ENCODE peak calls at places on chromosomes 6 and 20, in four cellular contexts. P is CD8-positive, alpha-beta T cell; D is H9; M is breast epithelium. Z is an unnamed sample.

GRCh38 chr6:139250296-139251274 is 41.2 kb downstream of the TXLNB start:
- DNase-seq in M (no peak), D (peak; percentile 84), P (peak; percentile 68), Z (peak; percentile 74)

GRCh38 chr6:44779130-44779826 is 391.8 kb downstream of the CDC5L start:
- DNase-seq in D (no peak), P (no peak), M (no peak), Z (no peak)

GRCh38 chr6:74807701-74808100 is 398.2 kb downstream of the COL12A1 start:
- DNase-seq in P (no peak), M (no peak), D (no peak), Z (no peak)

GRCh38 chr20:23412026-23412425 is 9.3 kb downstream of the NAPB start:
- DNase-seq in D (no peak), M (no peak), P (no peak), Z (no peak)

GRCh38 chr6:81802356-81802755 is 49.9 kb upstream of the TENT5A start:
- DNase-seq in M (no peak), P (no peak), D (no peak), Z (no peak)

GRCh38 chr6:109318328-109318876 is 63.9 kb downstream of the CD164 start:
- DNase-seq in M (no peak), P (no peak), D (no peak), Z (no peak)

GRCh38 chr6:43835872-43836419 is 65.9 kb downstream of the VEGFA start:
- DNase-seq in D (no peak), P (no peak), M (no peak), Z (no peak)

GRCh38 chr20:52103911-52104545 is 87.6 kb downstream of the ZFP64 start:
- DNase-seq in P (no peak), D (peak; percentile 69), M (no peak), Z (peak; percentile 41)

GRCh38 chr20:54479138-54479906 is 3.9 kb downstream of the DOK5 start:
- DNase-seq in D (peak; percentile 38), P (no peak), M (no peak), Z (no peak)

GRCh38 chr20:20571068-20571780 is 141.2 kb downstream of the RALGAPA2 start:
- DNase-seq in P (no peak), M (no peak), D (no peak), Z (no peak)

GRCh38 chr6:25359191-25359861 is 80.2 kb downstream of the CARMIL1 start:
- DNase-seq in D (no peak), M (no peak), P (no peak), Z (no peak)

GRCh38 chr6:43900560-43901329 is 130.7 kb downstream of the VEGFA start:
- DNase-seq in M (no peak), D (no peak), P (no peak), Z (no peak)

GRCh38 chr6:158460602-158461092 is 99.2 kb upstream of the TMEM181 start:
- DNase-seq in P (no peak), D (no peak), M (no peak), Z (no peak)

GRCh38 chr6:43054206-43054943 is 724 bp upstream of the CUL7 start:
- DNase-seq in D (peak; percentile 36), P (no peak), M (no peak), Z (no peak)

GRCh38 chr20:4830212-4830607 is 108.5 kb downstream of the PRND start:
- DNase-seq in P (no peak), M (no peak), D (no peak), Z (no peak)

GRCh38 chr6:125526007-125526720 is 223.3 kb upstream of the HEY2 start:
- DNase-seq in P (no peak), M (no peak), D (no peak), Z (no peak)

GRCh38 chr6:13767121-13767794 is 47.1 kb downstream of the MCUR1 start:
- DNase-seq in M (no peak), P (peak; percentile 74), D (peak; percentile 50), Z (no peak)

GRCh38 chr6:74720923-74721322 is 484.9 kb downstream of the COL12A1 start:
- DNase-seq in M (no peak), P (no peak), D (no peak), Z (no peak)

GRCh38 chr6:34723203-34723602 is 26.6 kb upstream of the ILRUN start:
- DNase-seq in M (no peak), D (no peak), P (no peak), Z (no peak)

GRCh38 chr6:3124667-3125066 is 6.2 kb downstream of the BPHL start:
- DNase-seq in M (no peak), P (no peak), D (no peak), Z (no peak)

GRCh38 chr20:20765696-20766095 is 53.3 kb upstream of the RALGAPA2 start:
- DNase-seq in D (no peak), P (no peak), M (no peak), Z (no peak)

GRCh38 chr6:44675449-44675848 is 287.9 kb downstream of the CDC5L start:
- DNase-seq in P (no peak), D (no peak), M (no peak), Z (no peak)

GRCh38 chr6:13368079-13368478 is 39.7 kb upstream of the TBC1D7 start:
- DNase-seq in P (no peak), D (no peak), M (no peak), Z (no peak)

GRCh38 chr20:49913399-49914047 is 1.8 kb downstream of the SPATA2 start:
- DNase-seq in M (no peak), P (no peak), D (no peak), Z (no peak)

GRCh38 chr20:51404297-51405060 is 138.0 kb downstream of the NFATC2 start:
- DNase-seq in P (peak; percentile 85), D (peak; percentile 29), M (no peak), Z (no peak)

GRCh38 chr20:51930775-51931174 is 128.5 kb upstream of the SALL4 start:
- DNase-seq in M (no peak), D (no peak), P (no peak), Z (no peak)

GRCh38 chr6:151108548-151108947 is 131.2 kb upstream of the AKAP12 start:
- DNase-seq in P (no peak), D (no peak), M (no peak), Z (no peak)

GRCh38 chr20:38108438-38109024 is 56.5 kb downstream of the TGM2 start:
- DNase-seq in P (no peak), M (no peak), D (no peak), Z (no peak)

GRCh38 chr6:108736832-108737231 is 111.4 kb upstream of the ARMC2 start:
- DNase-seq in P (no peak), M (no peak), D (peak; percentile 85), Z (no peak)

GRCh38 chr20:24503352-24503931 is 34.0 kb downstream of the SYNDIG1 start:
- DNase-seq in D (peak; percentile 19), P (no peak), M (no peak), Z (no peak)

GRCh38 chr6:148935705-148936306 is 189.0 kb downstream of the UST start:
- DNase-seq in D (no peak), M (no peak), P (no peak), Z (no peak)

GRCh38 chr6:18340781-18341551 is 46.2 kb upstream of the RNF144B start:
- DNase-seq in M (no peak), P (no peak), D (no peak), Z (no peak)

GRCh38 chr20:59994697-59995122 is 36.5 kb downstream of the CDH26 start:
- DNase-seq in P (no peak), D (peak; percentile 96), M (no peak), Z (peak; percentile 63)

GRCh38 chr20:51028616-51029263 is 5.8 kb upstream of the KCNG1 start:
- DNase-seq in D (no peak), M (no peak), P (no peak), Z (no peak)

GRCh38 chr20:18197382-18198070 is 59.9 kb downstream of the KAT14 start:
- DNase-seq in P (no peak), M (no peak), D (no peak), Z (no peak)
- TF ChIP-seq CTCF in P (no peak), M (no peak), D (no peak), Z (no peak)

GRCh38 chr6:111572216-111572706 is 33.4 kb downstream of the TRAF3IP2 start:
- DNase-seq in D (no peak), P (no peak), M (no peak), Z (no peak)

GRCh38 chr6:111576302-111576701 is 29.4 kb downstream of the TRAF3IP2 start:
- DNase-seq in M (no peak), D (no peak), P (no peak), Z (no peak)

GRCh38 chr6:111569951-111570350 is 35.7 kb downstream of the TRAF3IP2 start:
- DNase-seq in D (no peak), P (no peak), M (no peak), Z (no peak)

GRCh38 chr6:111573892-111574800 is 31.5 kb downstream of the TRAF3IP2 start:
- DNase-seq in P (no peak), M (no peak), D (no peak), Z (no peak)

DNA sequence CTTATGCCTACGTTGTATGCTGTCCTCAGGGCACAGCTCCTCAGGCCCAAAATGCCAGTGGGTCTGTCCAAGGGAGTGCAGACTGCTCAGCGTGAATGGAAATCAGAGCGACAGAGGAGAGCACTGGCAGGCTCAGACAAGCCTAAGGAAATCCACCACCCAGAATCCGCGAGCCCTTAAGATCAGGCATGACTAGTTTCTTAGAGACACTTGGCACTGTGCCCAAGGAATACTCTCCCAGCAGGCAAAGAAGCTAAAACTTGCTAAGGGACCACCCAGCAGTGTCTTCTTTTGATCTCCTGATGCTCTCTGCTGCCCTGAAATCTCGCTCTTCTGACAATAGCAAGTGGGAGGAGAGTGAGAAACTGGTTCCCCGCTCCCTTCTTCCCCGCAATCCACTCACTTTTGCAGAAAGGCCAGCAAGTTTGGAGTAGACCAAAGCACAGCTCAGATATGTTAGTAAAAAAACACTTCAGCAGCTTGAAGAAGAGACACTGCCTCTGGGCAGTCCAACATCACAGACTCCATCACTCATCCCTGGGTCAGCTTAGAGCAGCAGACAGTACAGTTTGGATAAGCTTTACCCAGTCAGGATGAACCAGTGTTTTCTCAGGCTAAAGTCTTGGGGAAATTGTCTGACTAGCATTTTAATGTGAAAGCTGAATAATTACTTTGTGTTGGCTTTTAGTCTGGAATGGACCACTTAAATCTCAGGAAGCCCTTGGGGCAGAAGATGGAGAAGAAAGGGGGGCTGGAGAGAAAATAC is 32.4 kb downstream of the TRAF3IP2 start:
- DNase-seq in D (no peak), P (no peak), M (no peak), Z (no peak)
- TF ChIP-seq CTCF in D (no peak), P (no peak), M (no peak), Z (no peak)

GRCh38 chr6:167827588-167828324 is 1.0 kb downstream of the AFDN start:
- DNase-seq in P (peak; percentile 54), D (peak; percentile 55), M (no peak), Z (peak; percentile 76)

GRCh38 chr6:167825759-167826229 is 917 bp upstream of the AFDN start:
- DNase-seq in M (peak; percentile 74), P (no peak), D (peak; percentile 83), Z (peak; percentile 72)

GRCh38 chr6:167825059-167825758 is 1.5 kb upstream of the AFDN start:
- DNase-seq in M (no peak), D (no peak), P (no peak), Z (no peak)

GRCh38 chr6:167827062-167827587 is 414 bp downstream of the AFDN start:
- DNase-seq in M (no peak), D (peak; percentile 56), P (no peak), Z (peak; percentile 64)

GRCh38 chr6:167826230-167827061 is at the start of gene AFDN:
- DNase-seq in M (peak; percentile 78), P (peak; percentile 70), D (peak; percentile 64), Z (peak; percentile 69)
- TF ChIP-seq CTCF in M (peak; percentile 55), P (no peak), D (peak; percentile 48), Z (peak; percentile 23)

DNA sequence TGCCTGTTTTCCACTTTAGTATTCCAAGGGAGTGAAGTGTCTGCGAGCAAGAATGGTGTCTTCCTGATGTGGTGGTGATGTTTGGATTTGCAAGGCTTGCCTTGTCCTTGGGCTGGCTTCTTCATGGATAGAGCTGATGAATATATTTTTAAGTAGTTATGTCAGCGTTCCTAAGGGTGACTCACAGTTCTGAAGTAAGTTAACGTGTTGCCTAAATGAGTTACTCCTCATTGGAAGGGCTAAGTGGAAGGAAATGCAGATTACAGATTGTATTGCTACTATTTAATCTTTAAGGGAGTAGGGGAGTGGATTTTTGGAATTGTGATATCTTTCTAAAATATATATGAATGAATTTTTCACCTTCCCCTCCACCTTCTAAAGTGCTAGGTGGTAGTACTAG is 197.2 kb downstream of the JARID2 start:
- DNase-seq in D (no peak), P (no peak), M (no peak), Z (no peak)
- TF ChIP-seq CTCF in D (no peak), P (no peak), M (no peak), Z (no peak)